ENCODE peak calls at places on chromosomes 11 and 22, in nine cellular contexts. One of them, this sample, is unnamed.

GRCh38 chr11:10108901-10109665 is 184.9 kb downstream of the SBF2 start:
- DNase-seq in mucosa of gallbladder: no peak
- DNase-seq in activated CD4-positive, CD25-positive, alpha-beta regulatory T cell: no peak
- DNase-seq in cardiac muscle cell: no peak
- DNase-seq in stimulated activated CD4-positive, alpha-beta T cell treated with anti-CD3 and anti-CD28 coated beads, Interleukin-12 subunit alpha, Interleukin-12 subunit beta, amount 100 ng/mL, for 24 hours: no peak
- DNase-seq in GDM1: no peak
- DNase-seq in ureter: no peak
- DNase-seq in naive B cell: no peak
- DNase-seq in amygdala: no peak
- DNase-seq in this sample: no peak

GRCh38 chr11:2302844-2303626 is 1.2 kb downstream of the TSPAN32 start:
- DNase-seq in mucosa of gallbladder: peak; percentile 24
- DNase-seq in activated CD4-positive, CD25-positive, alpha-beta regulatory T cell: no peak
- DNase-seq in cardiac muscle cell: no peak
- DNase-seq in stimulated activated CD4-positive, alpha-beta T cell treated with anti-CD3 and anti-CD28 coated beads, Interleukin-12 subunit alpha, Interleukin-12 subunit beta, amount 100 ng/mL, for 24 hours: no peak
- DNase-seq in GDM1: no peak
- DNase-seq in ureter: no peak
- DNase-seq in naive B cell: no peak
- DNase-seq in amygdala: no peak
- DNase-seq in this sample: peak; percentile 90

GRCh38 chr22:46557736-46558480 is 20.5 kb upstream of the CELSR1 start:
- DNase-seq in mucosa of gallbladder: no peak
- DNase-seq in activated CD4-positive, CD25-positive, alpha-beta regulatory T cell: no peak
- DNase-seq in cardiac muscle cell: no peak
- DNase-seq in stimulated activated CD4-positive, alpha-beta T cell treated with anti-CD3 and anti-CD28 coated beads, Interleukin-12 subunit alpha, Interleukin-12 subunit beta, amount 100 ng/mL, for 24 hours: no peak
- DNase-seq in GDM1: no peak
- DNase-seq in ureter: no peak
- DNase-seq in naive B cell: no peak
- DNase-seq in amygdala: no peak
- DNase-seq in this sample: peak; percentile 44

GRCh38 chr22:50115693-50116092 is 25.9 kb downstream of the MOV10L1 start:
- DNase-seq in mucosa of gallbladder: peak; percentile 58
- DNase-seq in activated CD4-positive, CD25-positive, alpha-beta regulatory T cell: no peak
- DNase-seq in cardiac muscle cell: no peak
- DNase-seq in stimulated activated CD4-positive, alpha-beta T cell treated with anti-CD3 and anti-CD28 coated beads, Interleukin-12 subunit alpha, Interleukin-12 subunit beta, amount 100 ng/mL, for 24 hours: no peak
- DNase-seq in GDM1: no peak
- DNase-seq in ureter: no peak
- DNase-seq in naive B cell: no peak
- DNase-seq in amygdala: no peak
- DNase-seq in this sample: no peak

GRCh38 chr22:20524004-20524481 is 16.6 kb downstream of the MED15 start:
- DNase-seq in mucosa of gallbladder: no peak
- DNase-seq in activated CD4-positive, CD25-positive, alpha-beta regulatory T cell: no peak
- DNase-seq in cardiac muscle cell: no peak
- DNase-seq in stimulated activated CD4-positive, alpha-beta T cell treated with anti-CD3 and anti-CD28 coated beads, Interleukin-12 subunit alpha, Interleukin-12 subunit beta, amount 100 ng/mL, for 24 hours: no peak
- DNase-seq in GDM1: no peak
- DNase-seq in ureter: no peak
- DNase-seq in naive B cell: no peak
- DNase-seq in amygdala: no peak
- DNase-seq in this sample: no peak

GRCh38 chr11:79244175-79244804 is 196.5 kb downstream of the TENM4 start:
- DNase-seq in mucosa of gallbladder: no peak
- DNase-seq in activated CD4-positive, CD25-positive, alpha-beta regulatory T cell: no peak
- DNase-seq in cardiac muscle cell: no peak
- DNase-seq in stimulated activated CD4-positive, alpha-beta T cell treated with anti-CD3 and anti-CD28 coated beads, Interleukin-12 subunit alpha, Interleukin-12 subunit beta, amount 100 ng/mL, for 24 hours: no peak
- DNase-seq in GDM1: no peak
- DNase-seq in ureter: no peak
- DNase-seq in naive B cell: no peak
- DNase-seq in amygdala: no peak
- DNase-seq in this sample: no peak

GRCh38 chr11:112310867-112311266 is 50.2 kb upstream of the PLET1 start:
- DNase-seq in mucosa of gallbladder: no peak
- DNase-seq in activated CD4-positive, CD25-positive, alpha-beta regulatory T cell: no peak
- DNase-seq in cardiac muscle cell: no peak
- DNase-seq in stimulated activated CD4-positive, alpha-beta T cell treated with anti-CD3 and anti-CD28 coated beads, Interleukin-12 subunit alpha, Interleukin-12 subunit beta, amount 100 ng/mL, for 24 hours: no peak
- DNase-seq in GDM1: no peak
- DNase-seq in ureter: no peak
- DNase-seq in naive B cell: no peak
- DNase-seq in amygdala: no peak
- DNase-seq in this sample: no peak

GRCh38 chr11:106480581-106481185 is 403.2 kb downstream of the AASDHPPT start:
- DNase-seq in mucosa of gallbladder: no peak
- DNase-seq in activated CD4-positive, CD25-positive, alpha-beta regulatory T cell: no peak
- DNase-seq in cardiac muscle cell: no peak
- DNase-seq in stimulated activated CD4-positive, alpha-beta T cell treated with anti-CD3 and anti-CD28 coated beads, Interleukin-12 subunit alpha, Interleukin-12 subunit beta, amount 100 ng/mL, for 24 hours: no peak
- DNase-seq in GDM1: no peak
- DNase-seq in ureter: no peak
- DNase-seq in naive B cell: no peak
- DNase-seq in amygdala: no peak
- DNase-seq in this sample: no peak

GRCh38 chr11:12529793-12530192 is 144.4 kb upstream of the TEAD1 start:
- DNase-seq in mucosa of gallbladder: no peak
- DNase-seq in activated CD4-positive, CD25-positive, alpha-beta regulatory T cell: no peak
- DNase-seq in cardiac muscle cell: no peak
- DNase-seq in stimulated activated CD4-positive, alpha-beta T cell treated with anti-CD3 and anti-CD28 coated beads, Interleukin-12 subunit alpha, Interleukin-12 subunit beta, amount 100 ng/mL, for 24 hours: no peak
- DNase-seq in GDM1: no peak
- DNase-seq in ureter: no peak
- DNase-seq in naive B cell: no peak
- DNase-seq in amygdala: no peak
- DNase-seq in this sample: no peak

GRCh38 chr11:46984987-46985386 is 48.4 kb downstream of the CSTPP1 start:
- DNase-seq in mucosa of gallbladder: no peak
- DNase-seq in activated CD4-positive, CD25-positive, alpha-beta regulatory T cell: no peak
- DNase-seq in cardiac muscle cell: no peak
- DNase-seq in stimulated activated CD4-positive, alpha-beta T cell treated with anti-CD3 and anti-CD28 coated beads, Interleukin-12 subunit alpha, Interleukin-12 subunit beta, amount 100 ng/mL, for 24 hours: no peak
- DNase-seq in GDM1: no peak
- DNase-seq in ureter: no peak
- DNase-seq in naive B cell: no peak
- DNase-seq in amygdala: no peak
- DNase-seq in this sample: no peak

GRCh38 chr11:118114266-118114665 is 27.5 kb upstream of the SMIM35 start:
- DNase-seq in mucosa of gallbladder: no peak
- DNase-seq in activated CD4-positive, CD25-positive, alpha-beta regulatory T cell: no peak
- DNase-seq in cardiac muscle cell: no peak
- DNase-seq in stimulated activated CD4-positive, alpha-beta T cell treated with anti-CD3 and anti-CD28 coated beads, Interleukin-12 subunit alpha, Interleukin-12 subunit beta, amount 100 ng/mL, for 24 hours: no peak
- DNase-seq in GDM1: no peak
- DNase-seq in ureter: no peak
- DNase-seq in naive B cell: no peak
- DNase-seq in amygdala: no peak
- DNase-seq in this sample: no peak

GRCh38 chr11:20367313-20367948 is 3.9 kb downstream of the HTATIP2 start:
- DNase-seq in mucosa of gallbladder: peak; percentile 36
- DNase-seq in activated CD4-positive, CD25-positive, alpha-beta regulatory T cell: peak; percentile 35
- DNase-seq in cardiac muscle cell: no peak
- DNase-seq in stimulated activated CD4-positive, alpha-beta T cell treated with anti-CD3 and anti-CD28 coated beads, Interleukin-12 subunit alpha, Interleukin-12 subunit beta, amount 100 ng/mL, for 24 hours: peak; percentile 52
- DNase-seq in GDM1: no peak
- DNase-seq in ureter: no peak
- DNase-seq in naive B cell: no peak
- DNase-seq in amygdala: no peak
- DNase-seq in this sample: peak; percentile 67

GRCh38 chr11:34749666-34750659 is 129.1 kb downstream of the EHF start:
- DNase-seq in mucosa of gallbladder: peak; percentile 63
- DNase-seq in activated CD4-positive, CD25-positive, alpha-beta regulatory T cell: no peak
- DNase-seq in cardiac muscle cell: no peak
- DNase-seq in stimulated activated CD4-positive, alpha-beta T cell treated with anti-CD3 and anti-CD28 coated beads, Interleukin-12 subunit alpha, Interleukin-12 subunit beta, amount 100 ng/mL, for 24 hours: no peak
- DNase-seq in GDM1: no peak
- DNase-seq in ureter: peak; percentile 79
- DNase-seq in naive B cell: no peak
- DNase-seq in amygdala: peak; percentile 1
- DNase-seq in this sample: peak; percentile 93

GRCh38 chr11:70577258-70577603 is 178.9 kb downstream of the CTTN start:
- DNase-seq in mucosa of gallbladder: no peak
- DNase-seq in activated CD4-positive, CD25-positive, alpha-beta regulatory T cell: no peak
- DNase-seq in cardiac muscle cell: no peak
- DNase-seq in stimulated activated CD4-positive, alpha-beta T cell treated with anti-CD3 and anti-CD28 coated beads, Interleukin-12 subunit alpha, Interleukin-12 subunit beta, amount 100 ng/mL, for 24 hours: no peak
- DNase-seq in GDM1: no peak
- DNase-seq in ureter: no peak
- DNase-seq in naive B cell: no peak
- DNase-seq in amygdala: no peak
- DNase-seq in this sample: no peak

GRCh38 chr11:20640401-20640800 is 29.0 kb upstream of the NELL1 start:
- DNase-seq in mucosa of gallbladder: no peak
- DNase-seq in activated CD4-positive, CD25-positive, alpha-beta regulatory T cell: no peak
- DNase-seq in cardiac muscle cell: no peak
- DNase-seq in stimulated activated CD4-positive, alpha-beta T cell treated with anti-CD3 and anti-CD28 coated beads, Interleukin-12 subunit alpha, Interleukin-12 subunit beta, amount 100 ng/mL, for 24 hours: no peak
- DNase-seq in GDM1: no peak
- DNase-seq in ureter: no peak
- DNase-seq in naive B cell: no peak
- DNase-seq in amygdala: no peak
- DNase-seq in this sample: no peak

GRCh38 chr11:33835143-33835878 is 56.6 kb downstream of the LMO2 start:
- DNase-seq in mucosa of gallbladder: no peak
- DNase-seq in activated CD4-positive, CD25-positive, alpha-beta regulatory T cell: no peak
- DNase-seq in cardiac muscle cell: peak; percentile 33
- DNase-seq in stimulated activated CD4-positive, alpha-beta T cell treated with anti-CD3 and anti-CD28 coated beads, Interleukin-12 subunit alpha, Interleukin-12 subunit beta, amount 100 ng/mL, for 24 hours: no peak
- DNase-seq in GDM1: no peak
- DNase-seq in ureter: no peak
- DNase-seq in naive B cell: no peak
- DNase-seq in amygdala: no peak
- DNase-seq in this sample: no peak

GRCh38 chr22:33247758-33248157 is 189.6 kb upstream of the SYN3 start:
- DNase-seq in mucosa of gallbladder: no peak
- DNase-seq in activated CD4-positive, CD25-positive, alpha-beta regulatory T cell: no peak
- DNase-seq in cardiac muscle cell: no peak
- DNase-seq in stimulated activated CD4-positive, alpha-beta T cell treated with anti-CD3 and anti-CD28 coated beads, Interleukin-12 subunit alpha, Interleukin-12 subunit beta, amount 100 ng/mL, for 24 hours: no peak
- DNase-seq in GDM1: no peak
- DNase-seq in ureter: no peak
- DNase-seq in naive B cell: no peak
- DNase-seq in amygdala: no peak
- DNase-seq in this sample: no peak

GRCh38 chr11:85167471-85167870 is 459.7 kb downstream of the DLG2 start:
- DNase-seq in mucosa of gallbladder: no peak
- DNase-seq in activated CD4-positive, CD25-positive, alpha-beta regulatory T cell: no peak
- DNase-seq in cardiac muscle cell: no peak
- DNase-seq in stimulated activated CD4-positive, alpha-beta T cell treated with anti-CD3 and anti-CD28 coated beads, Interleukin-12 subunit alpha, Interleukin-12 subunit beta, amount 100 ng/mL, for 24 hours: no peak
- DNase-seq in GDM1: no peak
- DNase-seq in ureter: no peak
- DNase-seq in naive B cell: no peak
- DNase-seq in amygdala: no peak
- DNase-seq in this sample: no peak

GRCh38 chr11:83684071-83684470 is 397.9 kb upstream of the CCDC90B start:
- DNase-seq in mucosa of gallbladder: no peak
- DNase-seq in activated CD4-positive, CD25-positive, alpha-beta regulatory T cell: no peak
- DNase-seq in cardiac muscle cell: no peak
- DNase-seq in stimulated activated CD4-positive, alpha-beta T cell treated with anti-CD3 and anti-CD28 coated beads, Interleukin-12 subunit alpha, Interleukin-12 subunit beta, amount 100 ng/mL, for 24 hours: no peak
- DNase-seq in GDM1: no peak
- DNase-seq in ureter: no peak
- DNase-seq in naive B cell: no peak
- DNase-seq in amygdala: no peak
- DNase-seq in this sample: no peak

GRCh38 chr11:128525411-128526243 is 61.7 kb downstream of the ETS1 start:
- DNase-seq in mucosa of gallbladder: no peak
- DNase-seq in activated CD4-positive, CD25-positive, alpha-beta regulatory T cell: no peak
- DNase-seq in cardiac muscle cell: no peak
- DNase-seq in stimulated activated CD4-positive, alpha-beta T cell treated with anti-CD3 and anti-CD28 coated beads, Interleukin-12 subunit alpha, Interleukin-12 subunit beta, amount 100 ng/mL, for 24 hours: no peak
- DNase-seq in GDM1: no peak
- DNase-seq in ureter: no peak
- DNase-seq in naive B cell: no peak
- DNase-seq in amygdala: no peak
- DNase-seq in this sample: no peak